ENCODE peak calls at places on chromosomes 3 and 15, in eight cellular contexts. R is RWPE1; U is nephron progenitor cell; S is AG09309; P is activated CD4-positive, alpha-beta T cell treated with anti-CD3 and anti-CD28 coated beads for 4 hours; O is astrocyte of the spinal cord; G is heart right ventricle; K is mucosa of descending colon. N is an unnamed sample.

GRCh38 chr3:114660808-114661207 is 367.0 kb downstream of the TIGIT start:
- DNase-seq in O (no peak), S (no peak), R (no peak), G (no peak), U (no peak), P (no peak), K (no peak), N (no peak)

GRCh38 chr3:43957553-43957952 is 266.8 kb downstream of the ABHD5 start:
- DNase-seq in S (no peak), R (no peak), U (no peak), G (no peak), P (no peak), K (no peak), O (no peak), N (no peak)

GRCh38 chr3:148790841-148791240 is 36.8 kb upstream of the CPB1 start:
- DNase-seq in S (no peak), P (no peak), O (peak; percentile 60), K (no peak), G (peak; percentile 27), U (no peak), R (no peak), N (no peak)

GRCh38 chr3:17678116-17678741 is 64.2 kb downstream of the TBC1D5 start:
- DNase-seq in O (peak; percentile 52), U (no peak), G (no peak), R (peak; percentile 2), S (peak; percentile 1), K (no peak), P (no peak), N (no peak)

GRCh38 chr15:40420793-40421192 is 15.2 kb downstream of the IVD start:
- DNase-seq in R (peak; percentile 83), P (no peak), S (no peak), G (no peak), O (no peak), U (no peak), K (peak; percentile 90), N (peak; percentile 65)

GRCh38 chr3:126102530-126102951 is 18.6 kb upstream of the SLC41A3 start:
- DNase-seq in O (no peak), U (no peak), P (no peak), G (peak; percentile 31), R (no peak), K (peak; percentile 53), S (peak; percentile 24), N (no peak)

GRCh38 chr3:88957751-88958452 is 149.5 kb upstream of the EPHA3 start:
- DNase-seq in R (peak; percentile 27), S (peak; percentile 44), K (no peak), O (peak; percentile 93), P (no peak), G (no peak), U (no peak), N (no peak)

GRCh38 chr15:65981837-65982696 is 112.8 kb downstream of the RAB11A start:
- DNase-seq in R (peak; percentile 85), U (peak; percentile 70), O (no peak), S (no peak), G (no peak), P (peak; percentile 71), K (peak; percentile 70), N (peak; percentile 36)

GRCh38 chr15:75697523-75698398 is 14.9 kb downstream of the CSPG4 start:
- DNase-seq in K (no peak), U (no peak), S (no peak), O (no peak), R (no peak), G (no peak), P (no peak), N (no peak)

GRCh38 chr3:98817546-98817945 is 54.4 kb downstream of the ST3GAL6 start:
- DNase-seq in G (no peak), S (no peak), U (no peak), O (peak; percentile 67), K (no peak), P (no peak), R (peak; percentile 41), N (no peak)

GRCh38 chr3:18143258-18143780 is 281.8 kb downstream of the SATB1 start:
- DNase-seq in G (no peak), K (no peak), O (no peak), S (no peak), P (no peak), R (no peak), U (no peak), N (no peak)

GRCh38 chr3:183837390-183837789 is 12.0 kb upstream of the MAP6D1 start:
- DNase-seq in O (no peak), R (no peak), G (no peak), S (no peak), U (no peak), P (no peak), K (no peak), N (no peak)

GRCh38 chr3:908839-909238 is 184.0 kb upstream of the CNTN6 start:
- DNase-seq in O (no peak), P (no peak), G (no peak), U (no peak), S (no peak), R (no peak), K (no peak), N (no peak)

GRCh38 chr3:188559069-188559410 is 405.1 kb downstream of the LPP start:
- DNase-seq in U (no peak), S (no peak), P (no peak), R (no peak), G (no peak), K (no peak), O (peak; percentile 17), N (no peak)

GRCh38 chr15:49215768-49216739 is 46.0 kb downstream of the GALK2 start:
- DNase-seq in R (no peak), U (no peak), O (no peak), K (no peak), S (no peak), P (no peak), G (peak; percentile 45), N (peak; percentile 75)

GRCh38 chr3:117887896-117888295 is 1146.8 kb downstream of the IGSF11 start:
- DNase-seq in G (no peak), U (no peak), R (no peak), O (no peak), S (no peak), K (no peak), P (no peak), N (no peak)

GRCh38 chr3:188978772-188979171 is 193.0 kb upstream of the TPRG1 start:
- DNase-seq in U (no peak), O (peak; percentile 83), P (no peak), R (no peak), K (no peak), G (peak; percentile 51), S (peak; percentile 35), N (peak; percentile 33)

GRCh38 chr3:27718459-27718858 is 3.7 kb downstream of the EOMES start:
- DNase-seq in O (no peak), U (no peak), K (no peak), P (no peak), R (no peak), G (no peak), S (no peak), N (no peak)

GRCh38 chr3:172194702-172195392 is 155.5 kb downstream of the FNDC3B start:
- DNase-seq in U (no peak), R (peak; percentile 16), K (no peak), G (no peak), O (peak; percentile 76), S (no peak), P (no peak), N (no peak)

GRCh38 chr15:23570466-23570865 is 5.0 kb downstream of the MKRN3 start:
- DNase-seq in S (no peak), G (no peak), R (no peak), U (no peak), O (peak; percentile 17), K (no peak), P (no peak), N (no peak)

GRCh38 chr15:39784125-39784524 is 1.5 kb upstream of the FSIP1 start:
- DNase-seq in U (no peak), G (no peak), S (no peak), P (no peak), R (no peak), K (no peak), O (peak; percentile 20), N (no peak)

GRCh38 chr15:90059208-90059985 is 42.9 kb downstream of the IDH2 start:
- DNase-seq in R (no peak), U (no peak), P (peak; percentile 47), O (no peak), K (peak; percentile 93), S (no peak), G (peak; percentile 75), N (peak; percentile 83)